ENCODE peak calls at places on chromosomes 16 and 17, in eight cellular contexts. One of them, this sample, is unnamed.

GRCh38 chr16:73697336-73697735 is 599.3 kb upstream of the PSMD7 start:
- DNase-seq in AG10803: no peak
- DNase-seq in GM12891: no peak
- DNase-seq in AG04450: no peak
- DNase-seq in HFFc6: no peak
- DNase-seq in hypothalamus: no peak
- DNase-seq in WTC11: no peak
- DNase-seq in fibroblast of villous mesenchyme: no peak
- DNase-seq in this sample: no peak

GRCh38 chr17:5915337-5915736 is 154.8 kb upstream of the WSCD1 start:
- DNase-seq in GM12891: no peak
- DNase-seq in AG10803: no peak
- DNase-seq in AG04450: no peak
- DNase-seq in fibroblast of villous mesenchyme: no peak
- DNase-seq in WTC11: no peak
- DNase-seq in hypothalamus: no peak
- DNase-seq in HFFc6: no peak
- DNase-seq in this sample: no peak

GRCh38 chr16:88888778-88889387 is 22.4 kb upstream of the PABPN1L start:
- DNase-seq in HFFc6: no peak
- DNase-seq in hypothalamus: no peak
- DNase-seq in WTC11: no peak
- DNase-seq in AG10803: no peak
- DNase-seq in GM12891: no peak
- DNase-seq in AG04450: no peak
- DNase-seq in fibroblast of villous mesenchyme: no peak
- DNase-seq in this sample: no peak

GRCh38 chr17:57653279-57653678 is 91.8 kb downstream of the CCDC182 start:
- DNase-seq in fibroblast of villous mesenchyme: no peak
- DNase-seq in WTC11: no peak
- DNase-seq in HFFc6: no peak
- DNase-seq in AG10803: no peak
- DNase-seq in hypothalamus: no peak
- DNase-seq in GM12891: no peak
- DNase-seq in AG04450: no peak
- DNase-seq in this sample: no peak

GRCh38 chr17:67082110-67082509 is 37.8 kb downstream of the CACNG1 start:
- DNase-seq in fibroblast of villous mesenchyme: no peak
- DNase-seq in GM12891: no peak
- DNase-seq in AG04450: no peak
- DNase-seq in AG10803: no peak
- DNase-seq in HFFc6: no peak
- DNase-seq in WTC11: no peak
- DNase-seq in hypothalamus: no peak
- DNase-seq in this sample: no peak

GRCh38 chr16:35480988-35481387 is 2021.6 kb downstream of the TP53TG3F start:
- DNase-seq in WTC11: no peak
- DNase-seq in HFFc6: no peak
- DNase-seq in AG10803: no peak
- DNase-seq in GM12891: no peak
- DNase-seq in AG04450: no peak
- DNase-seq in hypothalamus: no peak
- DNase-seq in fibroblast of villous mesenchyme: no peak
- DNase-seq in this sample: no peak

GRCh38 chr16:66473654-66474519 is 46.8 kb downstream of the BEAN1 start:
- DNase-seq in AG04450: no peak
- DNase-seq in WTC11: no peak
- DNase-seq in HFFc6: no peak
- DNase-seq in AG10803: no peak
- DNase-seq in hypothalamus: no peak
- DNase-seq in fibroblast of villous mesenchyme: no peak
- DNase-seq in GM12891: no peak
- DNase-seq in this sample: peak; percentile 54

GRCh38 chr17:64974750-64975317 is 55.6 kb upstream of the LRRC37A3 start:
- DNase-seq in fibroblast of villous mesenchyme: no peak
- DNase-seq in HFFc6: no peak
- DNase-seq in hypothalamus: no peak
- DNase-seq in AG10803: no peak
- DNase-seq in AG04450: no peak
- DNase-seq in WTC11: no peak
- DNase-seq in GM12891: no peak
- DNase-seq in this sample: no peak

GRCh38 chr16:51994597-51994996 is 552.3 kb downstream of the TOX3 start:
- DNase-seq in GM12891: no peak
- DNase-seq in AG10803: peak; percentile 5
- DNase-seq in fibroblast of villous mesenchyme: no peak
- DNase-seq in AG04450: no peak
- DNase-seq in HFFc6: peak; percentile 3
- DNase-seq in WTC11: no peak
- DNase-seq in hypothalamus: no peak
- DNase-seq in this sample: no peak

This sample was measured in type B pancreatic cell.